ENCODE peak calls at places on chromosomes 16 and 17, in eight cellular contexts. R, L, I, Y, O, T, W and X are unnamed samples.

GRCh38 chr17:43662432-43663141 is 865 bp upstream of the MEOX1 start:
- DNase-seq in I (no peak), W (no peak), L (no peak), T (no peak), O (no peak), R (no peak), Y (no peak), X (no peak)

GRCh38 chr17:1829189-1829578 is 518 bp downstream of the SMYD4 start:
- DNase-seq in O (no peak), Y (no peak), I (no peak), L (no peak), W (no peak), T (no peak), R (no peak), X (peak)

GRCh38 chr16:54921229-54921824 is 9.3 kb upstream of the IRX5 start:
- DNase-seq in T (no peak), I (no peak), Y (no peak), O (no peak), R (no peak), L (no peak), W (no peak), X (no peak)

GRCh38 chr16:24700549-24701392 is 28.7 kb upstream of the TNRC6A start:
- DNase-seq in L (peak), O (peak), W (peak), T (no peak), I (peak), R (peak), Y (no peak), X (peak)

GRCh38 chr17:66357037-66357436 is 54.6 kb downstream of the PRKCA start:
- DNase-seq in I (no peak), T (no peak), R (no peak), O (no peak), W (no peak), L (no peak), Y (no peak), X (no peak)

GRCh38 chr17:82086941-82087906 is 10.8 kb downstream of the FASN start:
- DNase-seq in T (no peak), R (no peak), Y (no peak), I (peak), L (no peak), O (no peak), W (no peak), X (no peak)

GRCh38 chr17:16339959-16340358 is 13.3 kb downstream of the CENPV start:
- DNase-seq in L (no peak), I (no peak), R (no peak), T (no peak), O (no peak), W (no peak), Y (no peak), X (no peak)

GRCh38 chr16:87317766-87318121 is 552 bp upstream of the C16orf95 start:
- DNase-seq in Y (no peak), O (peak), I (peak), W (peak), R (no peak), L (peak), T (no peak), X (peak)

GRCh38 chr16:21950782-21951521 is 2.2 kb upstream of the UQCRC2 start:
- DNase-seq in Y (no peak), I (no peak), T (no peak), O (no peak), L (peak), W (peak), R (no peak), X (peak)

GRCh38 chr17:57534863-57535651 is 210.0 kb downstream of the CCDC182 start:
- DNase-seq in L (no peak), O (no peak), W (no peak), Y (no peak), R (peak), I (peak), T (no peak), X (peak)

GRCh38 chr16:4369006-4369766 is 2.5 kb upstream of the VASN start:
- DNase-seq in Y (no peak), L (no peak), W (no peak), O (no peak), R (peak), T (no peak), I (no peak), X (no peak)

GRCh38 chr16:31265329-31266245 is 5.8 kb downstream of the ITGAM start:
- DNase-seq in L (peak), I (no peak), Y (peak), T (peak), R (no peak), O (peak), W (peak), X (no peak)

GRCh38 chr16:31258366-31258765 is 1.4 kb upstream of the ITGAM start:
- DNase-seq in T (no peak), R (no peak), I (no peak), O (no peak), Y (no peak), L (no peak), W (no peak), X (no peak)

GRCh38 chr16:31267332-31268032 is 7.7 kb downstream of the ITGAM start:
- DNase-seq in I (no peak), R (no peak), W (no peak), O (no peak), T (no peak), Y (no peak), L (peak), X (no peak)

GRCh38 chr16:31260136-31260931 is 559 bp downstream of the ITGAM start:
- DNase-seq in L (no peak), O (no peak), Y (no peak), W (no peak), T (no peak), R (no peak), I (no peak), X (no peak)

DNA sequence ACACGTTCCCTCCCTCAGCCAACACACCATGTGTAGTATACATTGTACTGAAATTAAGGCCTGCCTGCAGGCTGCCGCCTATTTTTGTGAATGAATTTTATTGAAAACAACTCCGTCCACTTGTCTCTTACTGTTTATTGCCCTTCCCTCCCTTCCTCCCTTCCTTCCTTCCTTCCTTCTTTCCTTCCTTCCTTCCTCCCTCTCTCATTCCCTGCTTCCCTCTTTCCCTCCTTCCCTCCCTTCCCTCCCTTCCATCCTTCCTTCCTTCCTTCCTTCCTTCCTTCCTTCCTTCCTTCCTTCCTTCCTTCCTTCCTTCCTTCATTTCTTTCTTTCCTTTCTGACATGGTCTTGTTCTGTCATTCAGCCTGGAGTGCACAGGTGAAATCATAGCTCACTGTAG is 2.3 kb downstream of the ITGAM start:
- DNase-seq in O (no peak), L (no peak), I (no peak), T (no peak), Y (no peak), W (no peak), R (no peak), X (no peak)
- H3K27ac ChIP-seq in O (no peak), L (no peak), I (no peak), T (no peak), Y (no peak), W (no peak), R (no peak), X (no peak)

DNA sequence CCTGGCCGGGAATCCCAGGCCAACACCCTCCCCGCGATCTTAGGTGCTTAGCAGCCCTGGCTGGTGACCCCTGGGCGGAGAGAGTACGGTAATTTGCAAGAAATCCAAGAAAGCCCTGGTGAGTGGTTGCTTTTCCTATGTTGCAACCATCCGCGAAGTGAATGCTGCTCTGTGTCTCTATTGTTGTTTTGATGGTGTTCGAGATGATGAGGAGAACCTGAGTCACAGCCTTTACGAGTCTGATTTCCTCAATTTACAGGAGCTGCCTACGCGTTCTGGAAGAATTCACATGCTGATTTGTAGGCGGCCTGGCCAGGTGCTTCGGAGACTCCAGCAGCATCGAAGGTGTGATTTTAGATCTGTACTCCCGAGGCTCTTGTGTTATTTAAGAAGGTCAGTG is 63.3 kb downstream of the TMEM235 start:
- DNase-seq in O (no peak), T (no peak), W (no peak), Y (no peak), I (no peak), L (peak), R (no peak), X (no peak)
- H3K27ac ChIP-seq in O (no peak), T (no peak), W (no peak), Y (no peak), I (no peak), L (no peak), R (no peak), X (no peak)

GRCh38 chr16:57013902-57014301 is 24.5 kb downstream of the NLRC5 start:
- DNase-seq in I (no peak), T (no peak), L (no peak), R (no peak), Y (no peak), W (no peak), O (no peak), X (no peak)
- H3K27ac ChIP-seq in I (peak), T (peak), L (peak), R (no peak), Y (peak), W (no peak), O (peak), X (peak)

GRCh38 chr17:60386475-60387058 is 5.4 kb downstream of the USP32 start:
- DNase-seq in Y (no peak), O (no peak), I (no peak), R (no peak), T (no peak), L (no peak), W (no peak), X (no peak)
- H3K27ac ChIP-seq in Y (no peak), O (no peak), I (no peak), R (no peak), T (no peak), L (no peak), W (no peak), X (no peak)